ENCODE peak calls at places on chromosomes 12 and 14, in ten cellular contexts. O is gastrocnemius medialis, K is breast epithelium, B is SK-N-SH, Q is upper lobe of right lung, V is neural progenitor cell, Z is pancreas, I is A549, N is WERI-Rb-1, P is left lung. G is an unnamed sample.

GRCh38 chr14:23883684-23884540 is 69.7 kb upstream of the DHRS4 start:
- DNase-seq in O (no peak), K (no peak), B (no peak), Q (no peak), V (no peak), Z (no peak), I (no peak), N (no peak), P (no peak), G (no peak)

GRCh38 chr12:102879144-102879763 is 37.8 kb downstream of the PAH start:
- DNase-seq in O (peak), K (no peak), B (peak), Q (no peak), V (peak), Z (no peak), I (peak), N (peak), P (no peak), G (peak)

GRCh38 chr12:119940881-119941280 is 48.2 kb upstream of the BICDL1 start:
- DNase-seq in O (no peak), K (no peak), B (no peak), Q (no peak), V (no peak), Z (no peak), I (peak), N (no peak), P (no peak), G (no peak)

GRCh38 chr14:95765016-95765415 is 51.1 kb upstream of the TCL1A start:
- DNase-seq in O (no peak), K (no peak), B (no peak), Q (no peak), V (no peak), Z (no peak), I (no peak), N (no peak), P (no peak), G (no peak)

GRCh38 chr14:78401866-78402265 is 231.7 kb downstream of the NRXN3 start:
- DNase-seq in O (no peak), K (no peak), B (no peak), Q (no peak), V (no peak), Z (no peak), I (no peak), N (no peak), P (no peak), G (no peak)

GRCh38 chr14:40445020-40445419 is 1012.8 kb upstream of the FBXO33 start:
- DNase-seq in O (no peak), K (no peak), B (no peak), Q (no peak), V (no peak), Z (no peak), I (no peak), N (no peak), P (no peak), G (no peak)

GRCh38 chr12:118330421-118331018 is 42.2 kb downstream of the TAOK3 start:
- DNase-seq in O (no peak), K (no peak), B (peak), Q (no peak), V (no peak), Z (no peak), I (no peak), N (no peak), P (no peak), G (no peak)

GRCh38 chr14:97788364-97788763 is 991.2 kb downstream of the VRK1 start:
- DNase-seq in O (no peak), K (no peak), B (no peak), Q (no peak), V (no peak), Z (no peak), I (no peak), N (no peak), P (no peak), G (no peak)

GRCh38 chr12:123062682-123063426 is 82.4 kb downstream of the ARL6IP4 start:
- DNase-seq in O (peak), K (peak), B (no peak), Q (no peak), V (no peak), Z (peak), I (peak), N (no peak), P (no peak), G (no peak)

DNA sequence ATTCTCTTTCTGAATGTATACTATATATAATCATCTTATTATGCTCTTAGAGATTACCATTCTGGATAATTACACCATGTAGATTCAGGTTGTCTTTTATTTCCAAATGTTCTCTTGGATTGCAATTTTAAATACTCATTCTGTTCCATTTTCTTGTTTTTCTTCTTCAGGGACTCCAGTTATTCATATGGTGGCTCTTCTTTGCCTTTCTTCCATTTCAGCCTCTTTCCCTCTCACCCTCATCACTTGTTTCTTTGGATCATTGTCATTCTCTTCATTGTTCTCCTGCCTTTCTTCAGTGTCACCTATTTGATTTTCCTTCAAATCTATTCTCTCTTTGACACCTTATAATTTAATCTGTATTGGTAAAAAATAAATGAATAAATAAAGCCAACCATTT is 182.0 kb downstream of the ITPR2 start:
- DNase-seq in O (no peak), K (no peak), B (no peak), Q (no peak), V (no peak), Z (no peak), I (no peak), N (no peak), P (no peak), G (no peak)
- H3K27ac ChIP-seq in O (no peak), K (no peak), B (no peak), Q (no peak), V (no peak), Z (no peak), I (no peak), N (no peak), P (no peak), G (no peak)

GRCh38 chr12:45191239-45191638 is 24.7 kb upstream of the ANO6 start:
- DNase-seq in O (no peak), K (no peak), B (no peak), Q (no peak), V (no peak), Z (no peak), I (peak), N (no peak), P (no peak), G (no peak)
- H3K27ac ChIP-seq in O (no peak), K (peak), B (no peak), Q (no peak), V (no peak), Z (no peak), I (peak), N (no peak), P (no peak), G (no peak)

GRCh38 chr14:73863209-73863608 is 11.6 kb downstream of the PTGR2 start:
- DNase-seq in O (no peak), K (no peak), B (no peak), Q (no peak), V (no peak), Z (no peak), I (no peak), N (no peak), P (no peak), G (no peak)
- H3K27ac ChIP-seq in O (no peak), K (no peak), B (no peak), Q (no peak), V (no peak), Z (no peak), I (no peak), N (no peak), P (no peak), G (no peak)

DNA sequence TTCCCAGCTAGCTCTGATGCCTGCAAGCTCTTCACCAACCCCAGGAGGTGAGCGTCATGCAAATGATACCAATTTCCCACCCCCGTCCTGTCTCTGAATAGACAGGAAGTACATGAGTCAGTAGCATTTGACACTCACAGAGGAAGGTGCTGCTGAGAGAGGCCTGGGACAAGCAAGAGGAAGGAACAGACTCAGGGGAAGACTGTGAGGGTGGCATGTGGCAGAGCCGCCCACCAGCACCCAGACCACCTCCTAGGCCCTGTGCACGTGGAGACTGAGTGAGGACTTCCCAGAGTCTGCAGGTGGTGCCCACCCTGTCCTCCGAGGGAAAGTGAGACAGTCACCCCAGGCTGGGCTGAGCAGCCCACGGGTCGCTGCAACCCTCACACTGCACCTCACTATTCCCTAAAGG is 199.5 kb upstream of the SFSWAP start:
- DNase-seq in O (no peak), K (no peak), B (no peak), Q (no peak), V (no peak), Z (no peak), I (peak), N (no peak), P (no peak), G (no peak)
- H3K27ac ChIP-seq in O (no peak), K (no peak), B (no peak), Q (no peak), V (no peak), Z (no peak), I (no peak), N (no peak), P (no peak), G (no peak)

GRCh38 chr14:104724981-104725771 is 1.1 kb downstream of the ADSS1 start:
- DNase-seq in O (peak), K (no peak), B (peak), Q (no peak), V (peak), Z (no peak), I (peak), N (no peak), P (no peak), G (peak)
- H3K27ac ChIP-seq in O (peak), K (peak), B (peak), Q (no peak), V (no peak), Z (no peak), I (peak), N (no peak), P (no peak), G (no peak)

GRCh38 chr12:104276192-104277131 is 27.1 kb upstream of the EID3 start:
- DNase-seq in O (no peak), K (no peak), B (no peak), Q (peak), V (no peak), Z (no peak), I (peak), N (no peak), P (no peak), G (no peak)

GRCh38 chr12:104272938-104273337 is 30.6 kb upstream of the EID3 start:
- DNase-seq in O (no peak), K (no peak), B (no peak), Q (no peak), V (no peak), Z (no peak), I (no peak), N (no peak), P (no peak), G (no peak)

GRCh38 chr12:104274811-104275210 is 28.7 kb upstream of the EID3 start:
- DNase-seq in O (no peak), K (no peak), B (no peak), Q (no peak), V (no peak), Z (no peak), I (no peak), N (no peak), P (no peak), G (no peak)

GRCh38 chr12:104273503-104273902 is 30.0 kb upstream of the EID3 start:
- DNase-seq in O (no peak), K (no peak), B (no peak), Q (no peak), V (no peak), Z (no peak), I (no peak), N (no peak), P (no peak), G (no peak)

GRCh38 chr12:104275689-104276088 is 27.9 kb upstream of the EID3 start:
- DNase-seq in O (no peak), K (no peak), B (no peak), Q (no peak), V (no peak), Z (no peak), I (peak), N (no peak), P (no peak), G (no peak)
- H3K27ac ChIP-seq in O (no peak), K (peak), B (no peak), Q (peak), V (no peak), Z (no peak), I (peak), N (no peak), P (peak), G (no peak)

GRCh38 chr12:45220366-45220931 is 4.6 kb downstream of the ANO6 start:
- DNase-seq in O (no peak), K (no peak), B (no peak), Q (no peak), V (no peak), Z (no peak), I (no peak), N (peak), P (no peak), G (no peak)

GRCh38 chr12:45216983-45217485 is 1.1 kb downstream of the ANO6 start:
- DNase-seq in O (no peak), K (no peak), B (peak), Q (no peak), V (no peak), Z (no peak), I (no peak), N (no peak), P (no peak), G (no peak)

GRCh38 chr12:45220961-45221360 is 5.1 kb downstream of the ANO6 start:
- DNase-seq in O (no peak), K (no peak), B (no peak), Q (no peak), V (no peak), Z (no peak), I (no peak), N (no peak), P (no peak), G (no peak)

GRCh38 chr12:45217846-45218245 is 2.0 kb downstream of the ANO6 start:
- DNase-seq in O (no peak), K (no peak), B (no peak), Q (no peak), V (no peak), Z (no peak), I (no peak), N (no peak), P (no peak), G (no peak)

DNA sequence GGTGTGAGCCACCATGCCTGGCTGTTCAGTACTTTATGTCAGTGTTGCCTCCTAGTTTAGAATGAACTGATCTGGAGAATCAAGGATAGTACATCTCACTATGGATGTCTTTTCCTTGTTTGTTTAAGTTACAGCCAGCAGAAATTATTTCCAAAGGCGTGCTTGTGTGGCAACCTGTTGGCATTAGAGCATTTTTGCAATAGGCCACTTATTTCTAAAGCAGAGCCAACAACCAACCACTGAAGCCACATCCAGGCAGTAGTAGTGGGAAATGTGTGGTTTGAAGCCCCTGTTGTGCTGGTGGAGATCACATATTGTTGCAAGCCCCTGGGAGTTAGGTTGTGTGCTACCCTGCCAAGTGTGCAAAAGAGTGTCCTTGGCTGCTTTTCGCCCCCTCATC is 3.7 kb downstream of the ANO6 start:
- DNase-seq in O (no peak), K (no peak), B (no peak), Q (no peak), V (no peak), Z (no peak), I (no peak), N (no peak), P (no peak), G (no peak)
- H3K27ac ChIP-seq in O (peak), K (peak), B (no peak), Q (no peak), V (no peak), Z (no peak), I (peak), N (no peak), P (no peak), G (no peak)

GRCh38 chr12:95766356-95767019 is 24.1 kb downstream of the NTN4 start:
- DNase-seq in O (no peak), K (no peak), B (no peak), Q (no peak), V (no peak), Z (no peak), I (no peak), N (no peak), P (no peak), G (no peak)
- H3K27ac ChIP-seq in O (no peak), K (no peak), B (no peak), Q (no peak), V (no peak), Z (no peak), I (peak), N (no peak), P (no peak), G (no peak)

DNA sequence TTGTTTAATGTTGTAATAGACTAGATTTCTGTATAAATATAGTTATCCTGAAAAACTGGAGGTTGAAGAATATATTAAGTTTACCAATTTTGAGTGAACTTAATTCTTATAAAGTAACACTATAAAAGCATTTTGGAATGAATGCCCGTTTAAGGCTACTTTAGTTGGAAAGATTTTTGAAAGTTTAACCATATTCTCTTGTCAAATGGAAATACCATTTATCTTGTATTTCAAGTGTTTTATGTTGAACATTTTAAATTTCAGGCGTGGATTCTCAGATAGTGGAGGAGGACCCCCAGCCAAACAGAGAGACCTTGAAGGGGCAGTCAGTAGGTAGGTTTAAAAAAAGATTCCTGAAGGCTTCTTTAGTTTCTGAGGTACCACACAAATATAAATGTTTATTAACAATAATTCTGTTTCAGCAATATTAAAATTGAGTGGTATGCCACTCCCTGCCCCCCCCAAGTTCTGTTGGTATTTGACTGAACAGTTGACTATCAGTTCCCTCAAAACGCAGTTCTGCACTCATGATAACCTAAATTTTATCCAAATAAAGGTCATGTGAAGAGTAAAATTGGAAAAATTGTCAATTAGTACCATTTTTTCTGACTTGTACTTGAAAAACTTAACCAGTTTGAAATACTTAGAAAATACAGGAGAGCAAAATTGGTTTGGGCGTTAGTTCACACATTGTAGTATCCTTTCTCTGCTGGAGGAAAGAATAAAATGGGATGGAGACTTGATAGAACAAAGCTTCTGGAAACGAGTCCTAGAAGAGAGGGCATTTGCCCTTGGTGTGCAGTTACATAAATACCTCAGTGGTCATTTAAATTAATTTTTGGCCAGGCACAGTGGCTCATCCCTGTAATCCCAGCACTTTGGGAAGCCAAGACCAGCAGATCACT is 1.5 kb downstream of the PNN start:
- DNase-seq in O (no peak), K (no peak), B (no peak), Q (no peak), V (no peak), Z (no peak), I (no peak), N (no peak), P (no peak), G (no peak)
- H3K27ac ChIP-seq in O (peak), K (peak), B (no peak), Q (peak), V (no peak), Z (peak), I (peak), N (peak), P (peak), G (no peak)